ENCODE peak calls at places on chromosome 1, in four cellular contexts. U is GM23248, D is GM12878, J is body of pancreas. Q is an unnamed sample. For H3K27me3, the result is how much of the 10 kb centered on the place peaks cover.

GRCh38 chr1:116318897-116319296 is 54.1 kb upstream of the ATP1A1 start:
- DNase-seq in U (no peak), J (peak), D (no peak), Q (peak)

GRCh38 chr1:84683508-84683907 is 6.8 kb downstream of the SSX2IP start:
- DNase-seq in D (no peak), J (no peak), U (no peak), Q (no peak)

GRCh38 chr1:32718527-32718926 is 16.0 kb upstream of the SYNC start:
- DNase-seq in D (no peak), U (no peak), J (no peak), Q (no peak)

GRCh38 chr1:200885564-200886402 is 8.9 kb upstream of the INAVA start:
- DNase-seq in D (no peak), U (no peak), J (no peak), Q (no peak)

GRCh38 chr1:180946537-180947507 is 34.1 kb downstream of the KIAA1614 start:
- DNase-seq in D (no peak), J (no peak), U (no peak), Q (no peak)

GRCh38 chr1:156709743-156710489 is 4.5 kb upstream of the CRABP2 start:
- DNase-seq in D (no peak), U (peak), J (peak), Q (no peak)

GRCh38 chr1:76474922-76475321 is 392.4 kb upstream of the ST6GALNAC5 start:
- DNase-seq in D (no peak), U (no peak), J (no peak), Q (no peak)

GRCh38 chr1:26166719-26167281 is 2.0 kb downstream of the C1orf232 start:
- DNase-seq in J (no peak), D (no peak), U (no peak), Q (no peak)

GRCh38 chr1:69499203-69499803 is 68.4 kb upstream of the LRRC7 start:
- DNase-seq in D (no peak), U (no peak), J (no peak), Q (no peak)

GRCh38 chr1:16131636-16132324 is 24.1 kb downstream of the EPHA2 start:
- DNase-seq in D (no peak), U (no peak), J (no peak), Q (no peak)

GRCh38 chr1:2970311-2971145 is 50.7 kb upstream of the ACTRT2 start:
- DNase-seq in D (no peak), U (no peak), J (no peak), Q (no peak)

GRCh38 chr1:41072051-41072450 is 50.5 kb upstream of the SLFNL1 start:
- DNase-seq in D (no peak), J (no peak), U (peak), Q (no peak)

GRCh38 chr1:24899581-24900485 is 30.2 kb downstream of the RUNX3 start:
- DNase-seq in D (no peak), J (no peak), U (no peak), Q (no peak)

GRCh38 chr1:57270926-57271698 is 152.7 kb downstream of the DAB1 start:
- DNase-seq in J (no peak), D (no peak), U (no peak), Q (no peak)

GRCh38 chr1:100834779-100835645 is 59.6 kb downstream of the EXTL2 start:
- DNase-seq in D (no peak), J (no peak), U (peak), Q (no peak)

GRCh38 chr1:173149887-173150286 is 57.2 kb downstream of the TNFSF4 start:
- DNase-seq in U (peak), J (no peak), D (no peak), Q (no peak)

GRCh38 chr1:89884718-89885596 is 64.1 kb downstream of the LRRC8D start:
- DNase-seq in J (no peak), U (peak), D (no peak), Q (no peak)

GRCh38 chr1:199272107-199272506 is 633.3 kb downstream of the PTPRC start:
- DNase-seq in U (peak), J (no peak), D (no peak), Q (no peak)

GRCh38 chr1:188489336-188490112 is 1660.8 kb downstream of the PLA2G4A start:
- DNase-seq in D (no peak), J (no peak), U (peak), Q (no peak)

GRCh38 chr1:109466440-109467300 is at the start of gene SYPL2:
- DNase-seq in U (peak), D (no peak), J (peak), Q (peak)

GRCh38 chr1:110135268-110136065 is 14.8 kb upstream of the SLC6A17 start:
- DNase-seq in J (peak), U (no peak), D (no peak), Q (no peak)

GRCh38 chr1:34640654-34641401 is 114.0 kb upstream of the GJB5 start:
- DNase-seq in D (no peak), J (no peak), U (no peak), Q (no peak)

GRCh38 chr1:154349121-154349520 is 23.8 kb downstream of the ATP8B2 start:
- DNase-seq in J (no peak), D (no peak), U (no peak), Q (no peak)

GRCh38 chr1:94648225-94649007 is 106.9 kb upstream of the F3 start:
- DNase-seq in D (no peak), U (peak), J (peak), Q (no peak)

GRCh38 chr1:58442114-58442513 is 104.4 kb downstream of the OMA1 start:
- DNase-seq in J (no peak), D (no peak), U (peak), Q (no peak)

GRCh38 chr1:39609618-39610331 is 29.7 kb downstream of the HEYL start:
- DNase-seq in J (peak), D (no peak), U (peak), Q (peak)

GRCh38 chr1:161962094-161962887 is 61.4 kb downstream of the OLFML2B start:
- DNase-seq in D (peak), U (peak), J (no peak), Q (no peak)

GRCh38 chr1:26419494-26419893 is 8.9 kb downstream of the LIN28A start:
- DNase-seq in J (no peak), D (no peak), U (no peak), Q (no peak)

GRCh38 chr1:80101159-80101558 is 1094.6 kb upstream of the ADGRL4 start:
- DNase-seq in D (no peak), U (no peak), J (no peak), Q (no peak)
- H3K27me3 ChIP-seq in D (under half), U (under half), J (under half), Q (under half)

GRCh38 chr1:152109231-152109997 is 5.8 kb downstream of the TCHH start:
- DNase-seq in U (peak), J (no peak), D (no peak), Q (peak)

GRCh38 chr1:152107984-152108898 is 7.0 kb downstream of the TCHH start:
- DNase-seq in D (no peak), U (peak), J (peak), Q (peak)

GRCh38 chr1:152108899-152109222 is 6.4 kb downstream of the TCHH start:
- DNase-seq in D (no peak), J (no peak), U (peak), Q (peak)

GRCh38 chr1:152109998-152110294 is 5.3 kb downstream of the TCHH start:
- DNase-seq in J (no peak), U (no peak), D (no peak), Q (peak)

GRCh38 chr1:152107289-152107983 is 7.8 kb downstream of the TCHH start:
- DNase-seq in U (peak), J (no peak), D (no peak), Q (peak)
- H3K27me3 ChIP-seq in U (half or more), J (under half), D (under half), Q (under half)

DNA sequence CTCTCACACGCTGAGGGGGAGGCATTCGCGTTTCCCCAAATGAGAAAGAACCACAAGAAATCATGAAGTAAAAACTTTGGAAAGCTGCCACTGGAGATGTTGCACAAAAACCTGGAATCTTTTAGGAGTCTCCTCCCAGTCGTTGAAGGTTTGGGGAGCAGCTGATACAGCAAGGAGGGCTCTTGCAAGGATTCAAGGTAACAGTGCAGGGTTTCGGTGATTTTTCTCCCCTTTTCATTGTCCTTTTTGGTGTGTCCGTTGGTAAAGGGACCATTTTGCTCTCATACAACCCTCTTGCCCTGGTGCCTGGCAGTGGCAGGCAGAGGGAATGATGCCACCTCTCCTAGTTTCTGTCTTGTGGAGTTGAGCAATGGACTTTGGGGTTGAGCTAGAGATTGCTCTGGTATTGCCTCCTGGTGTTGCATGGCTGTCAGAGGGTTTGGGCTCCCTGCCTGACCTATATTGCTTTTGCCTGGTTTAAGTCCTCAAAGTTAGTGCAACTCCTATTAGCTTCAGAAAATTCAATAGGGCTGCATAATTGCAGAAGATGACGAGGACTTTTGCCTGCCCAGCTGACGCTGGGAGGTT is 872 bp downstream of the BRINP2 start:
- DNase-seq in D (no peak), U (peak), J (no peak), Q (no peak)
- H3K27me3 ChIP-seq in D (under half), U (half or more), J (under half), Q (under half)

GRCh38 chr1:17293681-17294415 is 14.1 kb upstream of the PADI4 start:
- DNase-seq in D (no peak), U (no peak), J (no peak), Q (no peak)

GRCh38 chr1:17290553-17290952 is 17.4 kb upstream of the PADI4 start:
- DNase-seq in J (no peak), U (no peak), D (no peak), Q (no peak)

GRCh38 chr1:17297991-17298390 is 10.0 kb upstream of the PADI4 start:
- DNase-seq in J (no peak), D (no peak), U (no peak), Q (no peak)

GRCh38 chr1:17292299-17293198 is 15.4 kb upstream of the PADI4 start:
- DNase-seq in D (no peak), U (no peak), J (no peak), Q (no peak)

GRCh38 chr1:17295292-17295691 is 12.7 kb upstream of the PADI4 start:
- DNase-seq in D (no peak), U (no peak), J (no peak), Q (no peak)
- H3K27me3 ChIP-seq in D (under half), U (under half), J (under half), Q (under half)

DNA sequence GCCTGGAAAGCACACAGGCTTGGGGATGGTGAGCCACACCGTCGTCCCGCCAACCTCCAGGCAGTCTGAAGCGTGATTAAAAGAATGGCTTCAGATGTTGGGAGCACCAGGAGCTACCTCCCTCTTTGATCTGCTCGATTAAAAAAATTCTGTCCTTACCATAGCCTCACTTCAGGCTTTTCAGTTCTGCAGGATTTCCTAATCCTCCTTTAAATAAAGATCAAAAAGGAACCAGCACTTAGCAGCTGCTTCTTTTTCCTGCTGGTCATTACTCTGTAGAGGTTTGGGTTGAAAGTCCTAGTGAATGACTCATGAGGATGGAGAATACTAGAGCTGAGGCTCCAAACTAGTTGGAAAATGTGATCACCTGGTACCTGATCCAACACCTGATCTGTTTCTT is 71.9 kb upstream of the C1orf174 start:
- DNase-seq in J (no peak), D (no peak), U (no peak), Q (no peak)
- H3K27me3 ChIP-seq in J (under half), D (under half), U (under half), Q (under half)

DNA sequence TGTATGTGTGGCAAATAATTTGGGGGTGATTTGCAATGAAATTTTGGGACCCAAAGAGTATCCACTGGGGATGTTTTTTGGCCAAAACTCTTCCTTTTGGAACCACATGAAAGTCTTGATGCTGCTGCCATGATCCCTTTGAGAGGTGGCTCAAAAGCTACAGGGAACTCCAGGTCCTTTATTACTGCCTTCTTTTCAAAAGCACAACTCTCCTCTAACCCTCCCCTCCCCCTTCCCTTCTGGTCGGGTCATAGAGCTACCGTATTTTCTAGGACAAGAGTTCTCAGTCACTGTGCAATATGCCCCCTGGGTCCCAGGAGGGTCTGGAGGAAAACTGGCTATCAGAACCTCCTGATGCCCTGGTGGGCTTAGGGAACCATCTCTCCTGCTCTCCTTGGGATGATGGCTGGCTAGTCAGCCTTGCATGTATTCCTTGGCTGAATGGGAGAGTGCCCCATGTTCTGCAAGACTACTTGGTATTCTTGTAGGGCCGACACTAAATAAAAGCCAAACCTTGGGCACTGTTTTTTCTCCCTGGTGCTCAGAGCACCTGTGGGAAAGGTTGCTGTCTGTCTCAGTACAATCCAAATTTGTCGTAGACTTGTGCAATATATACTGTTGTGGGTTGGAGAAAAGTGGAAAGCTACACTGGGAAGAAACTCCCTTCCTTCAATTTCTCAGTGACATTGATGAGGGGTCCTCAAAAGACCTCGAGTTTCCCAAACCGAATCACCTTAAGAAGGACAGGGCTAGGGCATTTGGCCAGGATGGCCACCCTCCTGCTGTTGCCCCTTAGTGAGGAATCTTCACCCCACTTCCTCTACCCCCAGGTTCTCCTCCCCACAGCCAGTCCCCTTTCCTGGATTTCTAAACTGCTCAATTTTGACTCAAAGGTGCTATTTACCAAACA is 3.1 kb downstream of the BTG2 start:
- DNase-seq in U (no peak), J (peak), D (no peak), Q (no peak)
- H3K27me3 ChIP-seq in U (under half), J (under half), D (under half), Q (under half)